ENCODE peak calls at places on chromosomes 4 and X, in six cellular contexts. One of them, this sample, is unnamed.

GRCh38 chrX:150436200-150436599 is 73.1 kb downstream of the MAMLD1 start:
- DNase-seq in IMR-90: peak
- DNase-seq in AG04449: no peak
- DNase-seq in AG04450: no peak
- DNase-seq in left ventricle myocardium inferior: no peak
- DNase-seq in cardiac fibroblast: no peak
- DNase-seq in this sample: no peak

GRCh38 chr4:99863804-99864203 is 30.4 kb downstream of the LAMTOR3 start:
- DNase-seq in left ventricle myocardium inferior: no peak
- DNase-seq in IMR-90: peak
- DNase-seq in cardiac fibroblast: no peak
- DNase-seq in AG04449: no peak
- DNase-seq in AG04450: no peak
- DNase-seq in this sample: no peak

GRCh38 chr4:161658658-161659057 is 505.1 kb downstream of the FSTL5 start:
- DNase-seq in AG04449: no peak
- DNase-seq in IMR-90: no peak
- DNase-seq in AG04450: no peak
- DNase-seq in left ventricle myocardium inferior: no peak
- DNase-seq in cardiac fibroblast: no peak
- DNase-seq in this sample: no peak

GRCh38 chrX:103464071-103464773 is 55.1 kb downstream of the RAB40A start:
- DNase-seq in AG04450: no peak
- DNase-seq in IMR-90: peak
- DNase-seq in AG04449: no peak
- DNase-seq in left ventricle myocardium inferior: no peak
- DNase-seq in cardiac fibroblast: peak
- DNase-seq in this sample: no peak

GRCh38 chr4:149708513-149709175 is 107.0 kb downstream of the IQCM start:
- DNase-seq in AG04449: peak
- DNase-seq in AG04450: no peak
- DNase-seq in left ventricle myocardium inferior: no peak
- DNase-seq in IMR-90: peak
- DNase-seq in cardiac fibroblast: no peak
- DNase-seq in this sample: peak

GRCh38 chr4:42398448-42399355 is 1.4 kb downstream of the SHISA3 start:
- DNase-seq in AG04450: no peak
- DNase-seq in cardiac fibroblast: no peak
- DNase-seq in left ventricle myocardium inferior: peak
- DNase-seq in AG04449: no peak
- DNase-seq in IMR-90: no peak
- DNase-seq in this sample: no peak

GRCh38 chr4:4852591-4853362 is 6.7 kb upstream of the MSX1 start:
- DNase-seq in cardiac fibroblast: peak
- DNase-seq in AG04449: peak
- DNase-seq in AG04450: peak
- DNase-seq in IMR-90: peak
- DNase-seq in left ventricle myocardium inferior: no peak
- DNase-seq in this sample: peak

GRCh38 chr4:1237981-1238675 is 10.8 kb downstream of the CTBP1 start:
- DNase-seq in AG04449: no peak
- DNase-seq in cardiac fibroblast: no peak
- DNase-seq in left ventricle myocardium inferior: peak
- DNase-seq in IMR-90: no peak
- DNase-seq in AG04450: no peak
- DNase-seq in this sample: no peak

GRCh38 chr4:145482209-145483021 is 762 bp downstream of the SMAD1 start:
- DNase-seq in AG04450: peak
- DNase-seq in cardiac fibroblast: peak
- DNase-seq in IMR-90: peak
- DNase-seq in left ventricle myocardium inferior: peak
- DNase-seq in AG04449: no peak
- DNase-seq in this sample: peak

GRCh38 chrX:76477352-76477751 is 49.8 kb downstream of the MAGEE1 start:
- DNase-seq in AG04449: no peak
- DNase-seq in cardiac fibroblast: no peak
- DNase-seq in left ventricle myocardium inferior: no peak
- DNase-seq in IMR-90: no peak
- DNase-seq in AG04450: no peak
- DNase-seq in this sample: no peak

GRCh38 chrX:155819966-155820491 is 61.1 kb upstream of the VAMP7 start:
- DNase-seq in AG04450: peak
- DNase-seq in left ventricle myocardium inferior: peak
- DNase-seq in AG04449: peak
- DNase-seq in cardiac fibroblast: peak
- DNase-seq in IMR-90: peak
- DNase-seq in this sample: peak

GRCh38 chr4:4254666-4255065 is 6.6 kb upstream of the TMEM128 start:
- DNase-seq in cardiac fibroblast: no peak
- DNase-seq in AG04450: no peak
- DNase-seq in AG04449: no peak
- DNase-seq in IMR-90: no peak
- DNase-seq in left ventricle myocardium inferior: no peak
- DNase-seq in this sample: no peak

GRCh38 chrX:19674041-19674769 is 158.9 kb upstream of the MAP3K15 start:
- DNase-seq in IMR-90: no peak
- DNase-seq in cardiac fibroblast: no peak
- DNase-seq in left ventricle myocardium inferior: no peak
- DNase-seq in AG04449: no peak
- DNase-seq in AG04450: no peak
- DNase-seq in this sample: no peak

GRCh38 chr4:112532267-112532666 is 16.3 kb upstream of the NEUROG2 start:
- DNase-seq in cardiac fibroblast: no peak
- DNase-seq in AG04450: no peak
- DNase-seq in AG04449: no peak
- DNase-seq in left ventricle myocardium inferior: no peak
- DNase-seq in IMR-90: peak
- DNase-seq in this sample: no peak

GRCh38 chr4:57080781-57081650 is 29.2 kb downstream of the IGFBP7 start:
- DNase-seq in left ventricle myocardium inferior: no peak
- DNase-seq in AG04450: peak
- DNase-seq in cardiac fibroblast: peak
- DNase-seq in IMR-90: peak
- DNase-seq in AG04449: peak
- DNase-seq in this sample: peak

GRCh38 chr4:78293841-78294301 is 236.7 kb downstream of the FRAS1 start:
- DNase-seq in cardiac fibroblast: peak
- DNase-seq in AG04449: peak
- DNase-seq in AG04450: peak
- DNase-seq in left ventricle myocardium inferior: no peak
- DNase-seq in IMR-90: peak
- DNase-seq in this sample: no peak

GRCh38 chr4:137300776-137301175 is 231.5 kb downstream of the PCDH18 start:
- DNase-seq in AG04450: no peak
- DNase-seq in IMR-90: peak
- DNase-seq in left ventricle myocardium inferior: no peak
- DNase-seq in cardiac fibroblast: no peak
- DNase-seq in AG04449: no peak
- DNase-seq in this sample: no peak

GRCh38 chr4:5751918-5752802 is 41.2 kb downstream of the EVC start:
- DNase-seq in IMR-90: peak
- DNase-seq in AG04449: no peak
- DNase-seq in cardiac fibroblast: peak
- DNase-seq in AG04450: no peak
- DNase-seq in left ventricle myocardium inferior: no peak
- DNase-seq in this sample: no peak

GRCh38 chrX:17039826-17040225 is 93.4 kb downstream of the REPS2 start:
- DNase-seq in AG04450: no peak
- DNase-seq in IMR-90: peak
- DNase-seq in cardiac fibroblast: peak
- DNase-seq in left ventricle myocardium inferior: no peak
- DNase-seq in AG04449: no peak
- DNase-seq in this sample: peak

GRCh38 chr4:40831462-40831861 is 81.7 kb downstream of the NSUN7 start:
- DNase-seq in left ventricle myocardium inferior: no peak
- DNase-seq in AG04450: no peak
- DNase-seq in IMR-90: no peak
- DNase-seq in cardiac fibroblast: no peak
- DNase-seq in AG04449: no peak
- DNase-seq in this sample: no peak

GRCh38 chr4:173910911-173911310 is 372.6 kb downstream of the FBXO8 start:
- DNase-seq in IMR-90: no peak
- DNase-seq in AG04450: no peak
- DNase-seq in left ventricle myocardium inferior: no peak
- DNase-seq in AG04449: no peak
- DNase-seq in cardiac fibroblast: no peak
- DNase-seq in this sample: no peak

GRCh38 chr4:57083107-57083506 is 27.1 kb downstream of the IGFBP7 start:
- DNase-seq in AG04449: no peak
- DNase-seq in cardiac fibroblast: peak
- DNase-seq in left ventricle myocardium inferior: no peak
- DNase-seq in AG04450: no peak
- DNase-seq in IMR-90: peak
- DNase-seq in this sample: no peak

GRCh38 chr4:2059034-2059725 is at the start of gene NAT8L:
- DNase-seq in left ventricle myocardium inferior: peak
- DNase-seq in AG04450: no peak
- DNase-seq in cardiac fibroblast: peak
- DNase-seq in AG04449: no peak
- DNase-seq in IMR-90: no peak
- DNase-seq in this sample: no peak

GRCh38 chr4:140523370-140523856 is 555 bp upstream of the ELMOD2 start:
- DNase-seq in cardiac fibroblast: no peak
- DNase-seq in left ventricle myocardium inferior: no peak
- DNase-seq in IMR-90: no peak
- DNase-seq in AG04449: no peak
- DNase-seq in AG04450: no peak
- DNase-seq in this sample: no peak
- H3K4me3 ChIP-seq in cardiac fibroblast: peak
- H3K4me3 ChIP-seq in left ventricle myocardium inferior: peak
- H3K4me3 ChIP-seq in IMR-90: peak
- H3K4me3 ChIP-seq in AG04449: peak
- H3K4me3 ChIP-seq in AG04450: peak
- H3K4me3 ChIP-seq in this sample: peak

GRCh38 chr4:26782168-26782829 is 78.3 kb upstream of the STIM2 start:
- DNase-seq in left ventricle myocardium inferior: no peak
- DNase-seq in IMR-90: no peak
- DNase-seq in cardiac fibroblast: peak
- DNase-seq in AG04449: no peak
- DNase-seq in AG04450: no peak
- DNase-seq in this sample: no peak
- TF ChIP-seq CTCF in left ventricle myocardium inferior: no peak
- TF ChIP-seq CTCF in IMR-90: no peak
- TF ChIP-seq CTCF in cardiac fibroblast: no peak
- TF ChIP-seq CTCF in AG04449: no peak
- TF ChIP-seq CTCF in AG04450: no peak
- TF ChIP-seq CTCF in this sample: no peak

GRCh38 chrX:53558646-53559045 is 124.5 kb upstream of the HSD17B10 start:
- DNase-seq in left ventricle myocardium inferior: no peak
- DNase-seq in AG04450: no peak
- DNase-seq in cardiac fibroblast: no peak
- DNase-seq in AG04449: no peak
- DNase-seq in IMR-90: no peak
- DNase-seq in this sample: no peak

GRCh38 chrX:53563324-53563723 is 123.2 kb downstream of the HUWE1 start:
- DNase-seq in left ventricle myocardium inferior: no peak
- DNase-seq in AG04449: no peak
- DNase-seq in AG04450: no peak
- DNase-seq in IMR-90: no peak
- DNase-seq in cardiac fibroblast: no peak
- DNase-seq in this sample: no peak

GRCh38 chrX:53556868-53557267 is 122.7 kb upstream of the HSD17B10 start:
- DNase-seq in AG04450: no peak
- DNase-seq in IMR-90: no peak
- DNase-seq in cardiac fibroblast: no peak
- DNase-seq in AG04449: no peak
- DNase-seq in left ventricle myocardium inferior: no peak
- DNase-seq in this sample: no peak

DNA sequence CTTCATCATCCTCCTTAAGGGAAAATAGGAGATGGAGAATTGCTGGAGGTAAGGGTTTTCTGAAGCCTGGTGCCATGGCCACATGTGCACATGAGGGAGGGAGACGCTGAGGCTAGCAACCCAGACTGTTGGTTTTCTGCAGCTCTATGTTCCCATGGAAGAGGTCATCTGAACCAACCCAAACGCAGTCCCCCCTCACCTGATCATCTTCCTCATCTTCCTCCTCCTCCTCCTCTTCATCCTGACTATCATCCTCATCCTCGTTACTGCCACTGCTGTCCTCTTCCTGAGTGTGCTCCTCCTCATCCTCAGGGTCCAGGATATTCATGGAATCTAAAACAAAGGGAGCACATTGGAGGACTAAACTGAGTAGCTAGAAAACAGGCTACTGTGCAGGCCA is 124.6 kb downstream of the HUWE1 start:
- DNase-seq in IMR-90: no peak
- DNase-seq in cardiac fibroblast: no peak
- DNase-seq in AG04450: no peak
- DNase-seq in left ventricle myocardium inferior: no peak
- DNase-seq in AG04449: no peak
- DNase-seq in this sample: no peak
- H3K4me3 ChIP-seq in IMR-90: no peak
- H3K4me3 ChIP-seq in cardiac fibroblast: no peak
- H3K4me3 ChIP-seq in AG04450: no peak
- H3K4me3 ChIP-seq in left ventricle myocardium inferior: no peak
- H3K4me3 ChIP-seq in AG04449: no peak
- H3K4me3 ChIP-seq in this sample: no peak

GRCh38 chr4:52664479-52664878 is 5.4 kb upstream of the USP46 start:
- DNase-seq in AG04450: no peak
- DNase-seq in cardiac fibroblast: no peak
- DNase-seq in AG04449: no peak
- DNase-seq in left ventricle myocardium inferior: no peak
- DNase-seq in IMR-90: no peak
- DNase-seq in this sample: no peak

GRCh38 chr4:52660643-52661042 is 1.5 kb upstream of the USP46 start:
- DNase-seq in AG04450: no peak
- DNase-seq in AG04449: no peak
- DNase-seq in left ventricle myocardium inferior: no peak
- DNase-seq in cardiac fibroblast: no peak
- DNase-seq in IMR-90: no peak
- DNase-seq in this sample: no peak

GRCh38 chr4:52670121-52670520 is 11.0 kb upstream of the USP46 start:
- DNase-seq in cardiac fibroblast: no peak
- DNase-seq in AG04449: no peak
- DNase-seq in IMR-90: no peak
- DNase-seq in left ventricle myocardium inferior: no peak
- DNase-seq in AG04450: no peak
- DNase-seq in this sample: no peak

GRCh38 chr4:52661966-52662705 is 3.0 kb upstream of the USP46 start:
- DNase-seq in AG04450: no peak
- DNase-seq in left ventricle myocardium inferior: no peak
- DNase-seq in AG04449: no peak
- DNase-seq in IMR-90: no peak
- DNase-seq in cardiac fibroblast: peak
- DNase-seq in this sample: no peak

DNA sequence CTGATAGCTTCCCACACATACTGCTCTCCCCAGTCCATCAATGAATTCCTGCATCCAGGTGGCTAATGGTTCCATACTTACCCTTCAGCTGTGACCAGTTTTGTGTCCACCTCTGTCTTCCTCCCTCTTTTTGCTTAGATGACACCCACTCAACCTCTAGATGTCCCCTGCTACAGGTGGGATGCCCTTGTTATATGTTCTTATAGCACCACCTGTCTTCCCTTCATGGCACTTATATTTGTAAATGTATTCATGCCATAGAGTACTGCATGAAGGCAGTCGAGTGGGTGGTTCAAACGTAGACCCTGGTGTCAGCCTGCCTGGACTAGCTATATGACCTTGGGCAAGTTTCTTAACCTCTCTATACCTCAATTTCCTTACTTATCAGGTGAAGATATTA is 6.5 kb upstream of the USP46 start:
- DNase-seq in AG04450: no peak
- DNase-seq in AG04449: no peak
- DNase-seq in cardiac fibroblast: peak
- DNase-seq in IMR-90: no peak
- DNase-seq in left ventricle myocardium inferior: no peak
- DNase-seq in this sample: no peak
- TF ChIP-seq CTCF in AG04450: peak
- TF ChIP-seq CTCF in AG04449: no peak
- TF ChIP-seq CTCF in cardiac fibroblast: peak
- TF ChIP-seq CTCF in IMR-90: peak
- TF ChIP-seq CTCF in left ventricle myocardium inferior: peak
- TF ChIP-seq CTCF in this sample: peak